ENCODE peak calls at places on chromosomes 13 and 19, in six cellular contexts. One of them, this sample, is unnamed.
A peak's percentile ranks its signal among the peaks of the same experiment; 100 is the strongest.

GRCh38 chr13:113848020-113848419 is 15.9 kb downstream of the GAS6 start:
- DNase-seq in Karpas-422: no peak
- DNase-seq in hepatocyte: no peak
- DNase-seq in GM23248: no peak
- DNase-seq in MM.1S: no peak
- DNase-seq in SK-N-SH: no peak
- DNase-seq in this sample: no peak

GRCh38 chr13:29496241-29496712 is 99.2 kb downstream of the SLC7A1 start:
- DNase-seq in Karpas-422: peak; percentile 90
- DNase-seq in hepatocyte: no peak
- DNase-seq in GM23248: no peak
- DNase-seq in MM.1S: no peak
- DNase-seq in SK-N-SH: no peak
- DNase-seq in this sample: peak; percentile 41

GRCh38 chr13:50845211-50845610 is 1.7 kb upstream of the DLEU7 start:
- DNase-seq in Karpas-422: no peak
- DNase-seq in hepatocyte: no peak
- DNase-seq in GM23248: no peak
- DNase-seq in MM.1S: no peak
- DNase-seq in SK-N-SH: no peak
- DNase-seq in this sample: no peak

GRCh38 chr19:49739098-49739497 is 24.0 kb downstream of the TSKS start:
- DNase-seq in Karpas-422: no peak
- DNase-seq in hepatocyte: no peak
- DNase-seq in GM23248: no peak
- DNase-seq in MM.1S: no peak
- DNase-seq in SK-N-SH: no peak
- DNase-seq in this sample: no peak

GRCh38 chr13:114096031-114096485 is 36.4 kb downstream of the RASA3 start:
- DNase-seq in Karpas-422: no peak
- DNase-seq in hepatocyte: no peak
- DNase-seq in GM23248: no peak
- DNase-seq in MM.1S: no peak
- DNase-seq in SK-N-SH: no peak
- DNase-seq in this sample: no peak

GRCh38 chr13:53545340-53545941 is 516.8 kb downstream of the OLFM4 start:
- DNase-seq in Karpas-422: no peak
- DNase-seq in hepatocyte: no peak
- DNase-seq in GM23248: no peak
- DNase-seq in MM.1S: no peak
- DNase-seq in SK-N-SH: no peak
- DNase-seq in this sample: no peak

GRCh38 chr13:54687173-54687572 is 1658.6 kb downstream of the OLFM4 start:
- DNase-seq in Karpas-422: no peak
- DNase-seq in hepatocyte: no peak
- DNase-seq in GM23248: no peak
- DNase-seq in MM.1S: no peak
- DNase-seq in SK-N-SH: no peak
- DNase-seq in this sample: peak; percentile 30

GRCh38 chr13:43648733-43649132 is 138.0 kb downstream of the ENOX1 start:
- DNase-seq in Karpas-422: no peak
- DNase-seq in hepatocyte: no peak
- DNase-seq in GM23248: no peak
- DNase-seq in MM.1S: no peak
- DNase-seq in SK-N-SH: peak; percentile 9
- DNase-seq in this sample: no peak

GRCh38 chr19:22616659-22617058 is 17.5 kb upstream of the ZNF492 start:
- DNase-seq in Karpas-422: no peak
- DNase-seq in hepatocyte: no peak
- DNase-seq in GM23248: no peak
- DNase-seq in MM.1S: no peak
- DNase-seq in SK-N-SH: no peak
- DNase-seq in this sample: no peak

GRCh38 chr19:7506385-7507328 is 9.2 kb upstream of the ZNF358 start:
- DNase-seq in Karpas-422: peak; percentile 88
- DNase-seq in hepatocyte: peak; percentile 64
- DNase-seq in GM23248: peak; percentile 73
- DNase-seq in MM.1S: peak; percentile 82
- DNase-seq in SK-N-SH: peak; percentile 81
- DNase-seq in this sample: peak; percentile 99

GRCh38 chr19:34375598-34375997 is 10.6 kb downstream of the GPI start:
- DNase-seq in Karpas-422: no peak
- DNase-seq in hepatocyte: no peak
- DNase-seq in GM23248: no peak
- DNase-seq in MM.1S: no peak
- DNase-seq in SK-N-SH: no peak
- DNase-seq in this sample: no peak

GRCh38 chr13:50149143-50149703 is 134.0 kb downstream of the KCNRG start:
- DNase-seq in Karpas-422: no peak
- DNase-seq in hepatocyte: no peak
- DNase-seq in GM23248: no peak
- DNase-seq in MM.1S: no peak
- DNase-seq in SK-N-SH: no peak
- DNase-seq in this sample: peak; percentile 75

GRCh38 chr19:57560049-57560491 is 407 bp upstream of the ZNF550 start:
- DNase-seq in Karpas-422: no peak
- DNase-seq in hepatocyte: no peak
- DNase-seq in GM23248: peak; percentile 88
- DNase-seq in MM.1S: no peak
- DNase-seq in SK-N-SH: peak; percentile 30
- DNase-seq in this sample: peak; percentile 55

GRCh38 chr13:30864352-30865130 is 41.5 kb upstream of the MEDAG start:
- DNase-seq in Karpas-422: no peak
- DNase-seq in hepatocyte: peak; percentile 55
- DNase-seq in GM23248: peak; percentile 89
- DNase-seq in MM.1S: no peak
- DNase-seq in SK-N-SH: peak; percentile 71
- DNase-seq in this sample: no peak

GRCh38 chr13:113671066-113672001 is 4.3 kb downstream of the GRK1 start:
- DNase-seq in Karpas-422: no peak
- DNase-seq in hepatocyte: no peak
- DNase-seq in GM23248: no peak
- DNase-seq in MM.1S: no peak
- DNase-seq in SK-N-SH: no peak
- DNase-seq in this sample: no peak

GRCh38 chr13:111302045-111302722 is 18.3 kb upstream of the TEX29 start:
- DNase-seq in Karpas-422: no peak
- DNase-seq in hepatocyte: no peak
- DNase-seq in GM23248: no peak
- DNase-seq in MM.1S: no peak
- DNase-seq in SK-N-SH: no peak
- DNase-seq in this sample: no peak
- H3K9me2 ChIP-seq in Karpas-422: no peaks in the 10 kb centered on the region
- H3K9me2 ChIP-seq in hepatocyte: no peaks in the 10 kb centered on the region
- H3K9me2 ChIP-seq in GM23248: no peaks in the 10 kb centered on the region
- H3K9me2 ChIP-seq in MM.1S: no peaks in the 10 kb centered on the region
- H3K9me2 ChIP-seq in SK-N-SH: no peaks in the 10 kb centered on the region
- H3K9me2 ChIP-seq in this sample: no peaks in the 10 kb centered on the region

GRCh38 chr19:54449701-54450069 is 686 bp downstream of the LENG8 start:
- DNase-seq in Karpas-422: no peak
- DNase-seq in hepatocyte: peak; percentile 58
- DNase-seq in GM23248: peak; percentile 78
- DNase-seq in MM.1S: no peak
- DNase-seq in SK-N-SH: no peak
- DNase-seq in this sample: no peak
- H2AFZ ChIP-seq in Karpas-422: no peak overlapping the region
- H2AFZ ChIP-seq in hepatocyte: no peak overlapping the region
- H2AFZ ChIP-seq in GM23248: no peak overlapping the region
- H2AFZ ChIP-seq in MM.1S: peak overlapping the region; percentile 17
- H2AFZ ChIP-seq in SK-N-SH: no peak overlapping the region
- H2AFZ ChIP-seq in this sample: peak overlapping the region; percentile 74

DNA sequence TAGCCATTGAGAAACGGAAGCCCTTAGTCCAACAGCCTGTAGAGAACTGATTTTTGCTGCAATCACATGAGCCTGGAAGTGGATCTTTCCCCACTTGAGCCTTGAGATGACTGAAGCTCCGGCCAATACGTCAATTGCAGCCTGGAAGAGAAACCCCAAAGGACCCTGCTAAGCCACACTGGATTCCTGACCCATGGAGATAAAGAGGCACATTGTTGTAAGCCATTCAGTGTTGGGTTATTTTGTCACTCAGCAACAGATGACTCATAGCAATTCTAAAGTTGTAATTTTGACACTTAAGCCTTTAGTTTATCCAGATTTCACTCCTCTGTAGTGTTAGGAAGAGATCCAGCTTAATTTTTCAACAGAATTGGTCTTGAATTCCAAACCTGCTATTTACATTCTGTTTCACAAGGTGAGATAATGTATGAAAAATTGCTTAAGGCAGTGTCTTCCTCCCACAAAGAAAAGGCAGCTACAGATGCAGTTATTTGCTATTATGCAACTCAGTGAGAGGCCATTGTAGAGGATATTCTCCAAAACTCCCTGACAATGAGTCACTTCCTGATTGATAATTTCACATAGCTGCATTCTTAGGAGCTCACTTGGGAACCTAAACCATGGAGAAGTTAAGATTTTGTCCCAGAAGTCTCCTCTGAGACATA is 59.4 kb upstream of the TSHZ3 start:
- DNase-seq in Karpas-422: no peak
- DNase-seq in hepatocyte: peak; percentile 38
- DNase-seq in GM23248: peak; percentile 90
- DNase-seq in MM.1S: no peak
- DNase-seq in SK-N-SH: no peak
- DNase-seq in this sample: peak; percentile 36
- H3K9me2 ChIP-seq in Karpas-422: no peaks in the 10 kb centered on the region
- H3K9me2 ChIP-seq in hepatocyte: no peaks in the 10 kb centered on the region
- H3K9me2 ChIP-seq in GM23248: no peaks in the 10 kb centered on the region
- H3K9me2 ChIP-seq in MM.1S: no peaks in the 10 kb centered on the region
- H3K9me2 ChIP-seq in SK-N-SH: no peaks in the 10 kb centered on the region
- H3K9me2 ChIP-seq in this sample: no peaks in the 10 kb centered on the region

GRCh38 chr19:998064-998463 is 2.2 kb upstream of the GRIN3B start:
- DNase-seq in Karpas-422: no peak
- DNase-seq in hepatocyte: no peak
- DNase-seq in GM23248: no peak
- DNase-seq in MM.1S: no peak
- DNase-seq in SK-N-SH: no peak
- DNase-seq in this sample: no peak

GRCh38 chr19:1000591-1001537 is 645 bp downstream of the GRIN3B start:
- DNase-seq in Karpas-422: no peak
- DNase-seq in hepatocyte: no peak
- DNase-seq in GM23248: no peak
- DNase-seq in MM.1S: no peak
- DNase-seq in SK-N-SH: peak; percentile 65
- DNase-seq in this sample: no peak

GRCh38 chr19:1001538-1002166 is 1.4 kb downstream of the GRIN3B start:
- DNase-seq in Karpas-422: peak; percentile 82
- DNase-seq in hepatocyte: peak; percentile 74
- DNase-seq in GM23248: peak; percentile 58
- DNase-seq in MM.1S: peak; percentile 53
- DNase-seq in SK-N-SH: peak; percentile 90
- DNase-seq in this sample: peak; percentile 41

GRCh38 chr19:999379-999719 is 870 bp upstream of the GRIN3B start:
- DNase-seq in Karpas-422: no peak
- DNase-seq in hepatocyte: no peak
- DNase-seq in GM23248: no peak
- DNase-seq in MM.1S: no peak
- DNase-seq in SK-N-SH: no peak
- DNase-seq in this sample: no peak

DNA sequence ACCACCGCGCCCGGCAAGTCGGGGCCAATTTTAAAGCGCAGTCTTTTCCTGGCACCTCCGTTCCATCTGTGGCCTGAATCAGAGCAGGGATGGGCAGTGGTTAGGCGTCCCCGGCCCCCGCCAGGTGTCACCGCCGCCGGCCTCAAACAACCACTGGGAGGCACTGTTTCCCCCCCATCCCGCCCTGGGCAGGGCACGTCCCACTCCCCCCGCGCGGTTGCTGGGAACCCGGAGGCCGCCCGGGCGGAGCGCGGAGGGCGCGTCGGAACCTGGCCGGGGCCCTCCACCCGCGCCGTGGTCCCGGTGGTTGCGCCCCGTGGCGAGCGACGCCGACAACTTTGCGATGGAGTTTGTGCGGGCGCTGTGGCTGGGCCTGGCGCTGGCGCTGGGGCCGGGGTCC is at the start of gene GRIN3B:
- DNase-seq in Karpas-422: peak; percentile 86
- DNase-seq in hepatocyte: peak; percentile 85
- DNase-seq in GM23248: peak; percentile 77
- DNase-seq in MM.1S: peak; percentile 49
- DNase-seq in SK-N-SH: peak; percentile 89
- DNase-seq in this sample: peak; percentile 75
- H2AFZ ChIP-seq in Karpas-422: no peak within 1 kb of the TSS
- H2AFZ ChIP-seq in hepatocyte: no peak within 1 kb of the TSS
- H2AFZ ChIP-seq in GM23248: no peak within 1 kb of the TSS
- H2AFZ ChIP-seq in MM.1S: no peak within 1 kb of the TSS
- H2AFZ ChIP-seq in SK-N-SH: no peak within 1 kb of the TSS
- H2AFZ ChIP-seq in this sample: no peak within 1 kb of the TSS

GRCh38 chr13:35874704-35875103 is 256.5 kb downstream of the DCLK1 start:
- DNase-seq in Karpas-422: no peak
- DNase-seq in hepatocyte: no peak
- DNase-seq in GM23248: no peak
- DNase-seq in MM.1S: no peak
- DNase-seq in SK-N-SH: no peak
- DNase-seq in this sample: no peak

GRCh38 chr13:35876601-35877000 is 254.6 kb downstream of the DCLK1 start:
- DNase-seq in Karpas-422: no peak
- DNase-seq in hepatocyte: no peak
- DNase-seq in GM23248: peak; percentile 24
- DNase-seq in MM.1S: no peak
- DNase-seq in SK-N-SH: no peak
- DNase-seq in this sample: no peak

GRCh38 chr13:35882722-35883497 is 248.3 kb downstream of the DCLK1 start:
- DNase-seq in Karpas-422: no peak
- DNase-seq in hepatocyte: no peak
- DNase-seq in GM23248: no peak
- DNase-seq in MM.1S: no peak
- DNase-seq in SK-N-SH: no peak
- DNase-seq in this sample: peak; percentile 35

GRCh38 chr13:35881360-35881759 is 249.8 kb downstream of the DCLK1 start:
- DNase-seq in Karpas-422: no peak
- DNase-seq in hepatocyte: no peak
- DNase-seq in GM23248: peak; percentile 27
- DNase-seq in MM.1S: no peak
- DNase-seq in SK-N-SH: no peak
- DNase-seq in this sample: no peak

DNA sequence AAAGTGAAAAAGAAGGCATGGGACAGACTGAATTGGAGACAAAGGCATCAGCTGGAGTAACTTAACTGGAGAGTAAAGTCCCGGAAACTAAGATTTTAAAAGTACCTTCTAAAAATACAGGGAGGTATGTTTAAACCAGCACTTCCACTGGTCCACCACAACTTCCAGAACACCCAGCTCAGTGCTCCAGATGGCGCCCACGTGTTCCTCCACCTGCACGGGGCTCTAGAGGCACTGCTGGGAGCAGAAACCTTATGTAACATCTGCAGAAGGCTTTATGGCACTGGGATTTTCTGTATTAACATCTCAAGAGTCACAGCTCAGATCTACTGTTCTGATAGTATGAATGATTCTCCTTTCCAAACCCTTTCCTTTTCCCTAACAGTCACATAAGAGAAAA is 252.1 kb downstream of the DCLK1 start:
- DNase-seq in Karpas-422: no peak
- DNase-seq in hepatocyte: no peak
- DNase-seq in GM23248: no peak
- DNase-seq in MM.1S: peak; percentile 28
- DNase-seq in SK-N-SH: no peak
- DNase-seq in this sample: no peak
- H3K9me2 ChIP-seq in Karpas-422: no peaks in the 10 kb centered on the region
- H3K9me2 ChIP-seq in hepatocyte: no peaks in the 10 kb centered on the region
- H3K9me2 ChIP-seq in GM23248: no peaks in the 10 kb centered on the region
- H3K9me2 ChIP-seq in MM.1S: no peaks in the 10 kb centered on the region
- H3K9me2 ChIP-seq in SK-N-SH: no peaks in the 10 kb centered on the region
- H3K9me2 ChIP-seq in this sample: no peaks in the 10 kb centered on the region

This sample was measured in PC-3.